ENCODE peak calls at places on chromosome 21, in ten cellular contexts. A is stimulated activated CD4-positive, alpha-beta T cell treated with anti-CD3 and anti-CD28 coated beads, TNF-alpha, amount 100 ng/mL, for 48 hours; G is skeletal muscle cell; J is fibroblast of pulmonary artery; X is iPS-NIHi11; N is DMS153; Q is naive B cell; T is A549; W is lower lobe of right lung; C is GM04504. Y is an unnamed sample.

GRCh38 chr21:46048926-46049889 is 48.7 kb upstream of the COL6A2 start:
- DNase-seq in A (no peak), G (peak; percentile 100), J (peak; percentile 100), X (no peak), N (peak; percentile 22), Q (no peak), T (no peak), W (peak; percentile 57), C (peak; percentile 100), Y (no peak)

GRCh38 chr21:45740491-45741357 is 97.2 kb downstream of the PCBP3 start:
- DNase-seq in A (no peak), G (no peak), J (no peak), X (no peak), N (no peak), Q (no peak), T (no peak), W (no peak), C (no peak), Y (no peak)

GRCh38 chr21:17732306-17732705 is 86.8 kb downstream of the C21orf91 start:
- DNase-seq in A (no peak), G (peak; percentile 18), J (peak; percentile 25), X (no peak), N (peak; percentile 62), Q (no peak), T (no peak), W (no peak), C (no peak), Y (no peak)

GRCh38 chr21:45049725-45050359 is 24.5 kb upstream of the ADARB1 start:
- DNase-seq in A (no peak), G (no peak), J (no peak), X (no peak), N (no peak), Q (no peak), T (no peak), W (no peak), C (no peak), Y (no peak)

GRCh38 chr21:26964379-26964778 is 2.5 kb downstream of the ADAMTS5 start:
- DNase-seq in A (no peak), G (no peak), J (no peak), X (peak; percentile 42), N (no peak), Q (no peak), T (no peak), W (no peak), C (peak; percentile 75), Y (no peak)

GRCh38 chr21:36388835-36389234 is 3.6 kb downstream of the CHAF1B start:
- DNase-seq in A (no peak), G (no peak), J (peak; percentile 57), X (peak; percentile 47), N (no peak), Q (no peak), T (peak; percentile 52), W (no peak), C (no peak), Y (no peak)

GRCh38 chr21:45262616-45263015 is 25.1 kb downstream of the POFUT2 start:
- DNase-seq in A (no peak), G (no peak), J (no peak), X (peak; percentile 49), N (peak; percentile 4), Q (no peak), T (no peak), W (peak; percentile 52), C (no peak), Y (no peak)

GRCh38 chr21:46194374-46195334 is 10.4 kb upstream of the SPATC1L start:
- DNase-seq in A (no peak), G (no peak), J (no peak), X (no peak), N (no peak), Q (no peak), T (no peak), W (peak; percentile 41), C (no peak), Y (no peak)

GRCh38 chr21:25735895-25736597 is 1.3 kb downstream of the GABPA start:
- DNase-seq in A (peak; percentile 3), G (no peak), J (peak; percentile 52), X (no peak), N (no peak), Q (peak; percentile 3), T (peak; percentile 2), W (no peak), C (peak; percentile 10), Y (no peak)

GRCh38 chr21:38903578-38904193 is 98.0 kb downstream of the ETS2 start:
- DNase-seq in A (no peak), G (no peak), J (no peak), X (no peak), N (peak; percentile 39), Q (no peak), T (no peak), W (no peak), C (no peak), Y (no peak)

GRCh38 chr21:41754481-41754891 is 12.4 kb downstream of the RIPK4 start:
- DNase-seq in A (no peak), G (no peak), J (no peak), X (no peak), N (no peak), Q (no peak), T (no peak), W (no peak), C (no peak), Y (no peak)

GRCh38 chr21:45607021-45607921 is 36.3 kb upstream of the PCBP3 start:
- DNase-seq in A (no peak), G (no peak), J (peak; percentile 58), X (no peak), N (no peak), Q (no peak), T (peak; percentile 49), W (no peak), C (no peak), Y (no peak)

GRCh38 chr21:35603471-35603870 is 456.9 kb downstream of the SETD4 start:
- DNase-seq in A (no peak), G (no peak), J (no peak), X (no peak), N (peak; percentile 35), Q (no peak), T (no peak), W (no peak), C (no peak), Y (peak; percentile 22)